ENCODE peak calls at places on chromosomes 5 and 9, in seven cellular contexts. One of them, this sample, is unnamed.

GRCh38 chr5:37871023-37871815 is 31.4 kb upstream of the GDNF start:
- DNase-seq in SK-N-SH: no peak
- DNase-seq in bronchial epithelial cell: peak
- DNase-seq in ovary: no peak
- DNase-seq in dorsolateral prefrontal cortex: no peak
- DNase-seq in GM12878: no peak
- DNase-seq in astrocyte of the cerebellum: peak
- DNase-seq in this sample: no peak

GRCh38 chr5:8366296-8366695 is 497.3 kb downstream of the MTRR start:
- DNase-seq in SK-N-SH: no peak
- DNase-seq in dorsolateral prefrontal cortex: no peak
- DNase-seq in GM12878: no peak
- DNase-seq in ovary: no peak
- DNase-seq in bronchial epithelial cell: no peak
- DNase-seq in astrocyte of the cerebellum: no peak
- DNase-seq in this sample: no peak

GRCh38 chr5:69368458-69369368 is 607 bp downstream of the AK6 start:
- DNase-seq in GM12878: no peak
- DNase-seq in astrocyte of the cerebellum: peak
- DNase-seq in ovary: no peak
- DNase-seq in bronchial epithelial cell: peak
- DNase-seq in dorsolateral prefrontal cortex: no peak
- DNase-seq in SK-N-SH: peak
- DNase-seq in this sample: no peak

GRCh38 chr5:141605523-141606277 is 13.1 kb downstream of the DIAPH1 start:
- DNase-seq in GM12878: peak
- DNase-seq in ovary: no peak
- DNase-seq in bronchial epithelial cell: no peak
- DNase-seq in dorsolateral prefrontal cortex: no peak
- DNase-seq in astrocyte of the cerebellum: no peak
- DNase-seq in SK-N-SH: no peak
- DNase-seq in this sample: no peak

GRCh38 chr9:124054671-124055212 is 43.2 kb downstream of the LHX2 start:
- DNase-seq in dorsolateral prefrontal cortex: no peak
- DNase-seq in ovary: no peak
- DNase-seq in SK-N-SH: no peak
- DNase-seq in bronchial epithelial cell: peak
- DNase-seq in GM12878: peak
- DNase-seq in astrocyte of the cerebellum: peak
- DNase-seq in this sample: no peak

GRCh38 chr5:23405316-23406068 is 101.9 kb upstream of the PRDM9 start:
- DNase-seq in bronchial epithelial cell: peak
- DNase-seq in GM12878: no peak
- DNase-seq in ovary: no peak
- DNase-seq in astrocyte of the cerebellum: no peak
- DNase-seq in SK-N-SH: no peak
- DNase-seq in dorsolateral prefrontal cortex: no peak
- DNase-seq in this sample: no peak

GRCh38 chr9:113875917-113876805 is at the start of gene ZNF618:
- DNase-seq in bronchial epithelial cell: no peak
- DNase-seq in GM12878: no peak
- DNase-seq in dorsolateral prefrontal cortex: no peak
- DNase-seq in ovary: no peak
- DNase-seq in astrocyte of the cerebellum: no peak
- DNase-seq in SK-N-SH: peak
- DNase-seq in this sample: no peak

GRCh38 chr9:74838351-74838750 is 49.4 kb downstream of the TRPM6 start:
- DNase-seq in ovary: no peak
- DNase-seq in astrocyte of the cerebellum: no peak
- DNase-seq in GM12878: no peak
- DNase-seq in dorsolateral prefrontal cortex: no peak
- DNase-seq in SK-N-SH: no peak
- DNase-seq in bronchial epithelial cell: peak
- DNase-seq in this sample: no peak

GRCh38 chr5:59222687-59223511 is 640.0 kb downstream of the RAB3C start:
- DNase-seq in GM12878: no peak
- DNase-seq in ovary: no peak
- DNase-seq in astrocyte of the cerebellum: no peak
- DNase-seq in SK-N-SH: no peak
- DNase-seq in dorsolateral prefrontal cortex: no peak
- DNase-seq in bronchial epithelial cell: peak
- DNase-seq in this sample: no peak

GRCh38 chr9:37104183-37104889 is 16.0 kb upstream of the ZCCHC7 start:
- DNase-seq in SK-N-SH: no peak
- DNase-seq in bronchial epithelial cell: peak
- DNase-seq in ovary: no peak
- DNase-seq in astrocyte of the cerebellum: no peak
- DNase-seq in GM12878: no peak
- DNase-seq in dorsolateral prefrontal cortex: no peak
- DNase-seq in this sample: peak

GRCh38 chr9:93578844-93579243 is 2.5 kb downstream of the PHF2 start:
- DNase-seq in astrocyte of the cerebellum: no peak
- DNase-seq in SK-N-SH: no peak
- DNase-seq in dorsolateral prefrontal cortex: no peak
- DNase-seq in bronchial epithelial cell: no peak
- DNase-seq in GM12878: no peak
- DNase-seq in ovary: peak
- DNase-seq in this sample: no peak

GRCh38 chr5:171622010-171622409 is 163.6 kb upstream of the SMIM23 start:
- DNase-seq in astrocyte of the cerebellum: no peak
- DNase-seq in SK-N-SH: peak
- DNase-seq in GM12878: no peak
- DNase-seq in dorsolateral prefrontal cortex: no peak
- DNase-seq in bronchial epithelial cell: no peak
- DNase-seq in ovary: no peak
- DNase-seq in this sample: no peak

GRCh38 chr5:85614482-85614881 is 1003.3 kb upstream of the COX7C start:
- DNase-seq in ovary: no peak
- DNase-seq in GM12878: no peak
- DNase-seq in astrocyte of the cerebellum: no peak
- DNase-seq in SK-N-SH: no peak
- DNase-seq in dorsolateral prefrontal cortex: no peak
- DNase-seq in bronchial epithelial cell: peak
- DNase-seq in this sample: no peak

GRCh38 chr5:97628011-97628410 is 445.0 kb upstream of the RIOK2 start:
- DNase-seq in dorsolateral prefrontal cortex: no peak
- DNase-seq in SK-N-SH: no peak
- DNase-seq in bronchial epithelial cell: no peak
- DNase-seq in GM12878: no peak
- DNase-seq in ovary: no peak
- DNase-seq in astrocyte of the cerebellum: no peak
- DNase-seq in this sample: no peak

GRCh38 chr5:151233576-151234202 is 9.8 kb upstream of the CCDC69 start:
- DNase-seq in dorsolateral prefrontal cortex: no peak
- DNase-seq in GM12878: no peak
- DNase-seq in SK-N-SH: no peak
- DNase-seq in ovary: no peak
- DNase-seq in astrocyte of the cerebellum: no peak
- DNase-seq in bronchial epithelial cell: no peak
- DNase-seq in this sample: no peak

GRCh38 chr5:36237756-36238155 is 4.0 kb downstream of the NADK2 start:
- DNase-seq in astrocyte of the cerebellum: no peak
- DNase-seq in dorsolateral prefrontal cortex: no peak
- DNase-seq in bronchial epithelial cell: peak
- DNase-seq in GM12878: no peak
- DNase-seq in ovary: no peak
- DNase-seq in SK-N-SH: no peak
- DNase-seq in this sample: no peak

GRCh38 chr5:96176022-96176421 is 214.4 kb upstream of the ELL2 start:
- DNase-seq in dorsolateral prefrontal cortex: no peak
- DNase-seq in ovary: no peak
- DNase-seq in astrocyte of the cerebellum: no peak
- DNase-seq in bronchial epithelial cell: no peak
- DNase-seq in GM12878: no peak
- DNase-seq in SK-N-SH: no peak
- DNase-seq in this sample: no peak

GRCh38 chr5:3612561-3613175 is 17.0 kb downstream of the IRX1 start:
- DNase-seq in GM12878: no peak
- DNase-seq in bronchial epithelial cell: peak
- DNase-seq in SK-N-SH: no peak
- DNase-seq in dorsolateral prefrontal cortex: no peak
- DNase-seq in astrocyte of the cerebellum: no peak
- DNase-seq in ovary: no peak
- DNase-seq in this sample: no peak

GRCh38 chr5:134209477-134210240 is 16.2 kb downstream of the PPP2CA start:
- DNase-seq in SK-N-SH: no peak
- DNase-seq in astrocyte of the cerebellum: no peak
- DNase-seq in ovary: no peak
- DNase-seq in bronchial epithelial cell: no peak
- DNase-seq in dorsolateral prefrontal cortex: no peak
- DNase-seq in GM12878: no peak
- DNase-seq in this sample: no peak
- H3K4me3 ChIP-seq in SK-N-SH: no peak
- H3K4me3 ChIP-seq in astrocyte of the cerebellum: no peak
- H3K4me3 ChIP-seq in ovary: no peak
- H3K4me3 ChIP-seq in bronchial epithelial cell: no peak
- H3K4me3 ChIP-seq in dorsolateral prefrontal cortex: no peak
- H3K4me3 ChIP-seq in GM12878: no peak
- H3K4me3 ChIP-seq in this sample: no peak

GRCh38 chr9:129174724-129175514 is 3.1 kb downstream of the IER5L start:
- DNase-seq in dorsolateral prefrontal cortex: no peak
- DNase-seq in SK-N-SH: peak
- DNase-seq in astrocyte of the cerebellum: peak
- DNase-seq in bronchial epithelial cell: peak
- DNase-seq in ovary: peak
- DNase-seq in GM12878: no peak
- DNase-seq in this sample: no peak
- TF ChIP-seq CTCF in dorsolateral prefrontal cortex: no peak
- TF ChIP-seq CTCF in SK-N-SH: peak
- TF ChIP-seq CTCF in astrocyte of the cerebellum: peak
- TF ChIP-seq CTCF in bronchial epithelial cell: peak
- TF ChIP-seq CTCF in ovary: no peak
- TF ChIP-seq CTCF in GM12878: no peak
- TF ChIP-seq CTCF in this sample: peak

GRCh38 chr9:68947015-68947414 is 66.9 kb downstream of the PRKACG start:
- DNase-seq in ovary: no peak
- DNase-seq in SK-N-SH: no peak
- DNase-seq in dorsolateral prefrontal cortex: no peak
- DNase-seq in bronchial epithelial cell: no peak
- DNase-seq in astrocyte of the cerebellum: no peak
- DNase-seq in GM12878: no peak
- DNase-seq in this sample: no peak
- H3K4me3 ChIP-seq in ovary: no peak
- H3K4me3 ChIP-seq in SK-N-SH: no peak
- H3K4me3 ChIP-seq in dorsolateral prefrontal cortex: no peak
- H3K4me3 ChIP-seq in bronchial epithelial cell: no peak
- H3K4me3 ChIP-seq in astrocyte of the cerebellum: no peak
- H3K4me3 ChIP-seq in GM12878: no peak
- H3K4me3 ChIP-seq in this sample: no peak

GRCh38 chr5:62647241-62647640 is 68.6 kb downstream of the LRRC70 start:
- DNase-seq in bronchial epithelial cell: no peak
- DNase-seq in ovary: no peak
- DNase-seq in astrocyte of the cerebellum: no peak
- DNase-seq in SK-N-SH: no peak
- DNase-seq in GM12878: no peak
- DNase-seq in dorsolateral prefrontal cortex: no peak
- DNase-seq in this sample: no peak
- TF ChIP-seq CTCF in bronchial epithelial cell: no peak
- TF ChIP-seq CTCF in ovary: no peak
- TF ChIP-seq CTCF in astrocyte of the cerebellum: no peak
- TF ChIP-seq CTCF in SK-N-SH: no peak
- TF ChIP-seq CTCF in GM12878: no peak
- TF ChIP-seq CTCF in dorsolateral prefrontal cortex: no peak
- TF ChIP-seq CTCF in this sample: no peak